ENCODE peak calls at places on chromosomes 5 and 9, in six cellular contexts. N is kidney, K is H9, J is HCT116, Q is GM20000, W is lower leg skin. E is an unnamed sample.

GRCh38 chr5:60299944-60300343 is 400.0 kb downstream of the DEPDC1B start:
- DNase-seq in N (no peak), J (no peak), K (no peak), Q (no peak), W (no peak), E (no peak)

GRCh38 chr9:136312436-136312835 is 8.5 kb upstream of the CCDC187 start:
- DNase-seq in J (no peak), K (no peak), Q (peak; percentile 72), N (peak; percentile 63), W (no peak), E (peak; percentile 48)

GRCh38 chr5:135423158-135423925 is 23.8 kb downstream of the DCANP1 start:
- DNase-seq in W (no peak), K (no peak), J (peak; percentile 29), N (no peak), Q (no peak), E (no peak)

GRCh38 chr9:107707915-107708441 is 218.4 kb upstream of the KLF4 start:
- DNase-seq in J (no peak), W (no peak), Q (no peak), K (no peak), N (no peak), E (no peak)

GRCh38 chr5:147170603-147171002 is 64.2 kb upstream of the STK32A start:
- DNase-seq in W (no peak), N (no peak), J (no peak), K (no peak), Q (no peak), E (no peak)

GRCh38 chr9:35713578-35713977 is 18.4 kb downstream of the TLN1 start:
- DNase-seq in W (no peak), K (no peak), J (no peak), Q (no peak), N (no peak), E (no peak)

GRCh38 chr5:171450423-171451246 is 31.2 kb downstream of the FGF18 start:
- DNase-seq in K (peak; percentile 66), W (peak; percentile 20), N (peak; percentile 91), J (no peak), Q (no peak), E (peak; percentile 56)

GRCh38 chr9:127614961-127615360 is 2.9 kb downstream of the STXBP1 start:
- DNase-seq in K (no peak), J (no peak), Q (no peak), N (no peak), W (no peak), E (no peak)

GRCh38 chr9:128607642-128608350 is 48.9 kb downstream of the DYNC2I2 start:
- DNase-seq in W (no peak), K (no peak), N (no peak), Q (no peak), J (no peak), E (no peak)

GRCh38 chr5:33840927-33841547 is 50.8 kb downstream of the ADAMTS12 start:
- DNase-seq in W (no peak), Q (peak; percentile 29), N (no peak), K (no peak), J (no peak), E (no peak)

GRCh38 chr5:5063533-5063953 is 76.6 kb upstream of the ADAMTS16 start:
- DNase-seq in W (no peak), N (no peak), K (peak; percentile 48), J (no peak), Q (peak; percentile 41), E (no peak)
- TF ChIP-seq CTCF in W (no peak), N (peak; percentile 10), K (peak; percentile 55), J (no peak), Q (peak; percentile 22), E (no peak)

GRCh38 chr5:81767097-81767496 is 16.2 kb upstream of the SSBP2 start:
- DNase-seq in K (no peak), N (no peak), Q (no peak), W (no peak), J (no peak), E (no peak)
- TF ChIP-seq CTCF in K (no peak), N (no peak), Q (no peak), W (no peak), J (no peak), E (no peak)

DNA sequence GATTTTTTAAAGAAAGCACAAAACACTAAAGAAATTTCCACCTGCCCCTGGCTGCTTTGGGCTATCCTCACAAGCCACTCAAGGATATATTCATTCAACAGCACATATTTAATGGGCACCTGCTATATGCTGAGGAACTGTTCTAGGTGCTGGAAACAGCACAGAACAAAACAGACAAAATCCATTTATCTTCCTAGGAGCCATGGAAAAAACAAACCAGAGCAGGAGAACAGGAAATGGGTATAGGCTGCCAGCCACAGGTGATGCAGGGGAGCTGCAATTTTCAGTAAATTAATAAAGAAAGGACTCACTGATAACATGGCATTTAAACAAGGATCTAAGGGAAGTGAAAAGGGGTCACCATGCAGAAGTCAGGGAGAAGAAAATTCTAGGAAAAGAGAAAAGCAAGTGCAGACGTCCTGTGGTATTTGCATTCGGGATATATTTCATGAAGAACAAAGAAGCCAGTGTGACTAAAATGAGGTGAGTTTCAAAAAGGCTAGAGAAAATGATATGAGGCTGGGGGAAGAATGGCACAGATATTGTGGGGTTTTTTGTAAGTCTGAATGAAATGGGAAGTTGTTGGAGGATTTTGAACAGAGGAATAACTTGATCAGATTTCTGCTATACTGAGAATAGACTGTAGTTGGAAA is 152.2 kb downstream of the ADAMTSL1 start:
- DNase-seq in J (no peak), Q (no peak), K (no peak), W (no peak), N (no peak), E (no peak)
- TF ChIP-seq CTCF in J (no peak), Q (no peak), K (peak; percentile 35), W (no peak), N (no peak), E (no peak)

GRCh38 chr5:62093981-62094380 is 212.0 kb upstream of the KIF2A start:
- DNase-seq in N (no peak), W (no peak), K (no peak), J (no peak), Q (no peak), E (no peak)
- TF ChIP-seq CTCF in N (no peak), W (no peak), K (no peak), J (no peak), Q (no peak), E (no peak)

GRCh38 chr9:75088646-75089368 is 493 bp downstream of the OSTF1 start:
- DNase-seq in K (peak; percentile 39), J (no peak), Q (peak; percentile 66), W (peak; percentile 71), N (peak; percentile 83), E (no peak)
- TF ChIP-seq CTCF in K (peak; percentile 48), J (no peak), Q (no peak), W (no peak), N (peak; percentile 13), E (no peak)

GRCh38 chr5:80654391-80655230 is at the start of the genes DHFR and MSH3:
- DNase-seq in J (peak; percentile 85), N (peak; percentile 94), Q (peak; percentile 95), K (peak; percentile 96), W (peak; percentile 79), E (peak; percentile 81)
- TF ChIP-seq CTCF in J (no peak), N (no peak), Q (no peak), K (peak; percentile 42), W (no peak), E (no peak)

E was measured in endothelial cell.